ENCODE peak calls at places on chromosome 5, in ten cellular contexts. T, L, A, C, I, Q, N, R, U and Z are unnamed samples.
A peak's percentile ranks its signal among the peaks of the same experiment; 100 is the strongest.

GRCh38 chr5:171601266-171601881 is 181.9 kb downstream of the FGF18 start:
- DNase-seq in R (no peak), I (no peak), A (no peak), Q (no peak), U (no peak), C (no peak), T (no peak), L (no peak), N (no peak), Z (no peak)

GRCh38 chr5:142910128-142910527 is 140.0 kb downstream of the ARHGAP26 start:
- DNase-seq in Q (no peak), C (no peak), A (no peak), N (no peak), T (no peak), I (no peak), U (no peak), R (no peak), L (no peak), Z (no peak)

GRCh38 chr5:54329731-54330709 is 19.6 kb upstream of the ARL15 start:
- DNase-seq in A (peak; percentile 55), R (peak; percentile 96), T (peak; percentile 72), U (no peak), C (peak; percentile 98), I (no peak), N (peak; percentile 93), Q (no peak), L (no peak), Z (no peak)

GRCh38 chr5:133520062-133520461 is 92.3 kb downstream of the FSTL4 start:
- DNase-seq in I (no peak), N (no peak), C (no peak), U (no peak), L (no peak), T (no peak), R (no peak), A (no peak), Q (no peak), Z (no peak)

GRCh38 chr5:10018211-10018610 is 231.5 kb downstream of the ATPSCKMT start:
- DNase-seq in A (no peak), C (peak; percentile 65), T (no peak), L (no peak), R (peak; percentile 33), N (no peak), Q (no peak), U (no peak), I (no peak), Z (no peak)

GRCh38 chr5:75677607-75678006 is 39.6 kb downstream of the POC5 start:
- DNase-seq in R (no peak), N (no peak), I (no peak), C (no peak), T (no peak), L (no peak), A (no peak), U (no peak), Q (no peak), Z (peak; percentile 78)

GRCh38 chr5:168244838-168245555 is 46.4 kb upstream of the WWC1 start:
- DNase-seq in N (no peak), T (no peak), U (no peak), Q (no peak), L (no peak), I (no peak), C (no peak), R (no peak), A (no peak), Z (no peak)

GRCh38 chr5:175867587-175868347 is 3.6 kb upstream of the CPLX2 start:
- DNase-seq in L (peak; percentile 32), R (no peak), Q (no peak), I (no peak), N (no peak), A (peak; percentile 19), U (no peak), T (no peak), C (peak; percentile 14), Z (no peak)

GRCh38 chr5:108507631-108508030 is 125.7 kb upstream of the FBXL17 start:
- DNase-seq in I (no peak), N (no peak), L (no peak), Q (no peak), U (no peak), R (no peak), T (no peak), C (no peak), A (no peak), Z (no peak)

GRCh38 chr5:169164481-169164925 is 136.4 kb downstream of the SLIT3 start:
- DNase-seq in A (no peak), C (peak; percentile 90), I (no peak), N (peak; percentile 1), R (no peak), T (peak; percentile 52), Q (no peak), U (no peak), L (no peak), Z (no peak)

GRCh38 chr5:168939887-168940534 is 360.8 kb upstream of the PANK3 start:
- DNase-seq in T (no peak), L (no peak), U (no peak), I (no peak), N (no peak), R (no peak), Q (no peak), C (no peak), A (no peak), Z (no peak)

GRCh38 chr5:139402561-139403158 is 1.2 kb downstream of the SPATA24 start:
- DNase-seq in I (no peak), A (no peak), N (no peak), Q (no peak), T (no peak), R (no peak), C (no peak), L (peak; percentile 54), U (no peak), Z (no peak)

GRCh38 chr5:64594601-64595518 is 89.0 kb downstream of the RGS7BP start:
- DNase-seq in T (no peak), L (peak; percentile 10), R (no peak), A (no peak), Q (no peak), N (no peak), U (no peak), C (no peak), I (no peak), Z (peak; percentile 4)

GRCh38 chr5:32928761-32929160 is 217.6 kb downstream of the NPR3 start:
- DNase-seq in L (no peak), C (peak; percentile 80), T (no peak), I (no peak), R (peak; percentile 72), A (no peak), Q (no peak), U (no peak), N (peak; percentile 7), Z (no peak)

GRCh38 chr5:88544616-88545150 is 276.0 kb upstream of the TMEM161B start:
- DNase-seq in Q (no peak), T (no peak), L (no peak), I (no peak), R (no peak), N (no peak), C (peak; percentile 53), A (no peak), U (no peak), Z (no peak)

GRCh38 chr5:60820593-60821487 is 23.2 kb downstream of the ELOVL7 start:
- DNase-seq in T (no peak), I (no peak), C (no peak), R (no peak), A (no peak), U (no peak), L (no peak), N (no peak), Q (no peak), Z (no peak)

GRCh38 chr5:23704176-23704855 is 196.9 kb downstream of the PRDM9 start:
- DNase-seq in I (no peak), U (no peak), R (no peak), N (no peak), Q (no peak), T (no peak), A (no peak), C (no peak), L (no peak), Z (no peak)

GRCh38 chr5:151062405-151063135 is 18.3 kb downstream of the TNIP1 start:
- DNase-seq in A (no peak), N (no peak), L (no peak), R (no peak), T (no peak), Q (no peak), I (no peak), U (no peak), C (no peak), Z (no peak)

GRCh38 chr5:144028644-144029043 is 141.8 kb downstream of the YIPF5 start:
- DNase-seq in U (no peak), C (peak; percentile 62), T (peak; percentile 48), N (peak; percentile 31), A (no peak), I (no peak), R (peak; percentile 84), L (no peak), Q (no peak), Z (no peak)